ENCODE peak calls at places on chromosomes 6 and 20, in ten cellular contexts. J is esophagus muscularis mucosa, O is HCT116, R is tibial nerve, Q is adrenal gland, E is GM12878, T is Peyer's patch, X is A549, S is ovary, F is heart left ventricle. D is an unnamed sample.

GRCh38 chr6:107735906-107736635 is 88.0 kb downstream of the SCML4 start:
- DNase-seq in X (no peak), J (peak), F (no peak), S (no peak), O (no peak), E (no peak), Q (no peak), T (no peak), R (no peak), D (no peak)

GRCh38 chr20:32672982-32673727 is 586 bp downstream of the C20orf203 start:
- DNase-seq in R (no peak), F (no peak), S (no peak), J (no peak), X (no peak), E (no peak), T (peak), O (no peak), Q (no peak), D (no peak)

GRCh38 chr6:138428943-138429616 is 25.1 kb downstream of the HEBP2 start:
- DNase-seq in X (peak), S (no peak), J (no peak), E (no peak), F (no peak), R (no peak), Q (no peak), O (peak), T (no peak), D (no peak)

GRCh38 chr6:18350728-18351127 is 36.4 kb upstream of the RNF144B start:
- DNase-seq in F (no peak), E (no peak), J (no peak), T (no peak), Q (no peak), R (no peak), S (no peak), O (no peak), X (no peak), D (no peak)

GRCh38 chr6:14721103-14721758 is 524.6 kb upstream of the JARID2 start:
- DNase-seq in E (no peak), F (no peak), J (no peak), T (no peak), S (no peak), X (no peak), R (no peak), O (no peak), Q (no peak), D (no peak)

GRCh38 chr6:83574783-83575182 is 62.4 kb downstream of the PRSS35 start:
- DNase-seq in T (no peak), O (no peak), J (no peak), E (no peak), F (no peak), Q (no peak), X (no peak), S (no peak), R (no peak), D (no peak)

GRCh38 chr6:161272600-161273355 is 1.1 kb downstream of the AGPAT4 start:
- DNase-seq in J (peak), T (no peak), X (no peak), E (no peak), R (no peak), Q (no peak), O (peak), S (no peak), F (no peak), D (no peak)

GRCh38 chr6:95648636-95649035 is 71.3 kb downstream of the MANEA start:
- DNase-seq in J (no peak), X (no peak), E (no peak), F (no peak), R (no peak), O (no peak), Q (no peak), T (no peak), S (no peak), D (no peak)

GRCh38 chr6:148345176-148345575 is 2.5 kb downstream of the SASH1 start:
- DNase-seq in F (no peak), Q (no peak), E (no peak), R (no peak), S (no peak), T (no peak), O (no peak), J (no peak), X (no peak), D (no peak)

GRCh38 chr6:116680880-116681672 is at the start of gene KPNA5:
- DNase-seq in X (peak), J (peak), T (peak), E (peak), R (peak), F (peak), O (peak), S (peak), Q (peak), D (peak)
- TF ChIP-seq POLR2A in X (peak), J (no peak), T (peak), E (peak), R (peak), F (no peak), O (peak), S (peak), Q (no peak), D (peak)

GRCh38 chr6:166936079-166936787 is 20.1 kb downstream of the RNASET2 start:
- DNase-seq in Q (no peak), S (no peak), J (no peak), F (no peak), T (no peak), X (no peak), R (no peak), E (no peak), O (no peak), D (no peak)

GRCh38 chr6:166937716-166938115 is 18.6 kb downstream of the RNASET2 start:
- DNase-seq in T (no peak), E (no peak), X (no peak), Q (no peak), S (no peak), R (no peak), O (no peak), F (no peak), J (no peak), D (no peak)

GRCh38 chr6:166933396-166933795 is 23.0 kb downstream of the RNASET2 start:
- DNase-seq in R (no peak), T (no peak), O (no peak), J (no peak), Q (no peak), F (no peak), X (no peak), S (no peak), E (no peak), D (no peak)

GRCh38 chr6:166934174-166934573 is 22.2 kb downstream of the RNASET2 start:
- DNase-seq in F (no peak), E (no peak), X (no peak), Q (no peak), J (no peak), O (no peak), T (no peak), R (no peak), S (no peak), D (no peak)

GRCh38 chr6:166935353-166935752 is 21.0 kb downstream of the RNASET2 start:
- DNase-seq in F (no peak), J (no peak), S (no peak), Q (no peak), T (no peak), E (no peak), O (no peak), R (no peak), X (no peak), D (no peak)
- TF ChIP-seq POLR2A in F (no peak), J (no peak), S (no peak), Q (no peak), T (no peak), E (no peak), O (no peak), R (no peak), X (no peak), D (no peak)

GRCh38 chr6:57172136-57173055 is at the start of gene BAG2:
- DNase-seq in T (peak), E (peak), J (peak), X (peak), O (peak), Q (peak), R (peak), S (peak), F (peak), D (peak)
- TF ChIP-seq POLR2A in T (peak), E (peak), J (peak), X (peak), O (peak), Q (peak), R (peak), S (peak), F (no peak), D (peak)

DNA sequence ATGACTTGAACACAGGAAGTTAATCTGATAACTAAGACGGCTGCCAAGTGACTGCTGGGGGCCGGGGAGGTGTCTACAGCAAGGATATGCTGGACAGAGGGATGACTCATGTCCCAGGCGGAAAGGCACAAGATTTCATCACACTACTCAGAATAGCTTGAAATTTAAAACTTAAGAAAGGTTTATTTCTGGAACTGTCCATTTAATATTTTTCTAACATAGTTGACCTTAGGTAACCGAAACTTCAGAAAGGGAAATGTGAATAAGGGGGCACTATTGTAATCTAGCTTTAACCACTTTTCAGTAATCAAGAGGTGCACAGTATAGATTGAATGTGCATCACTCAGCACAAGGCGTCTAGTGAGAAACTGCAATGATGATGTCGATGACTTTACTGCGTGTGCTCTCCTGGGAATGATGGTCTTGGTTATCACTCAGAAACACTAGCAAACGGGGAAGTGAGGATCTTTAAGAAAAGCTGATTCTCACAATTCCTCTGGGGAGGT is 171.5 kb downstream of the QKI start:
- DNase-seq in S (no peak), X (peak), J (no peak), F (peak), O (peak), E (no peak), Q (no peak), T (no peak), R (peak), D (peak)
- TF ChIP-seq POLR2A in S (no peak), X (no peak), J (no peak), F (no peak), O (no peak), E (no peak), Q (no peak), T (no peak), R (no peak), D (no peak)

GRCh38 chr6:36374956-36375355 is 12.5 kb downstream of the ETV7 start:
- DNase-seq in R (no peak), E (no peak), O (no peak), X (no peak), Q (no peak), J (no peak), S (no peak), F (no peak), T (no peak), D (no peak)
- TF ChIP-seq POLR2A in R (no peak), E (no peak), O (no peak), X (no peak), Q (no peak), J (no peak), S (no peak), F (no peak), T (no peak), D (no peak)

GRCh38 chr6:131949909-131950766 is 1.0 kb downstream of the CCN2 start:
- DNase-seq in F (peak), E (no peak), J (no peak), Q (peak), T (peak), R (peak), O (peak), S (peak), X (peak), D (no peak)
- TF ChIP-seq POLR2A in F (no peak), E (no peak), J (no peak), Q (no peak), T (no peak), R (no peak), O (no peak), S (no peak), X (no peak), D (peak)

GRCh38 chr6:168885741-168886140 is 367.9 kb downstream of the THBS2 start:
- DNase-seq in O (no peak), T (peak), R (no peak), X (no peak), Q (no peak), F (no peak), J (no peak), E (no peak), S (no peak), D (no peak)

GRCh38 chr6:168888102-168888501 is 365.5 kb downstream of the THBS2 start:
- DNase-seq in X (no peak), E (no peak), R (no peak), T (no peak), J (no peak), O (no peak), Q (no peak), F (no peak), S (no peak), D (no peak)

GRCh38 chr6:168886306-168886854 is 367.3 kb downstream of the THBS2 start:
- DNase-seq in X (no peak), T (peak), R (no peak), E (no peak), Q (no peak), F (no peak), J (no peak), O (no peak), S (no peak), D (no peak)

GRCh38 chr6:168887621-168888020 is 366.0 kb downstream of the THBS2 start:
- DNase-seq in R (no peak), J (no peak), Q (no peak), X (no peak), S (no peak), F (no peak), O (no peak), T (no peak), E (no peak), D (no peak)

DNA sequence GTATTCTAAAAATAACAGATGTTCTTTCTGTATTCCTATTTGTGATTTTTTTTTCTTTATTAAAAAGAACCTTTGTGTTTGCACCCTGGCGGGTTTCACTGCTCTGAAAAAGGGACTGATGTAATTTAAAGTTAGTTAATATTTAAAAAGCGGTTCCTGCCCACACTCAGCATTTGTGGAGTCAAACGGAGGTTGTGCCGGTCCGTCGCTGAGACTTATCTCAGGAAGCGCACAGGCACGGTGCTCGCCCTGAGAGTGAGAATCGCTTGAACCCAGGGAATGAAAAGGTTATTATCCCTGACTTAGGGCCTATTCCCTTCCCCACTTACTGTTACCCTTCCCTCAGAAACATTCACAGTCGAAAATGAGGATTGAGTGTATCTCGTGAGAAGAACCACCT is 366.7 kb downstream of the THBS2 start:
- DNase-seq in S (no peak), T (peak), X (no peak), R (no peak), O (no peak), J (no peak), E (no peak), Q (no peak), F (no peak), D (no peak)
- TF ChIP-seq POLR2A in S (no peak), T (no peak), X (no peak), R (no peak), O (no peak), J (no peak), E (no peak), Q (no peak), F (no peak), D (no peak)

GRCh38 chr20:3173582-3174441 is 463 bp upstream of the LZTS3 start:
- DNase-seq in J (no peak), Q (peak), E (no peak), R (peak), X (peak), S (peak), O (peak), T (peak), F (peak), D (peak)
- TF ChIP-seq POLR2A in J (no peak), Q (no peak), E (no peak), R (no peak), X (peak), S (no peak), O (peak), T (peak), F (no peak), D (peak)

D was measured in H54.